ENCODE peak calls at places on chromosome 14, in four cellular contexts. T is GM12878, Y is HepG2, M is K562. R is an unnamed sample.

GRCh38 chr14:63800651-63801385 is 52.0 kb upstream of the SYNE2 start:
- DNase-seq in M (no peak), T (no peak), Y (no peak), R (no peak)

GRCh38 chr14:61477845-61478438 is 156.6 kb downstream of the PRKCH start:
- DNase-seq in T (no peak), M (no peak), Y (no peak), R (no peak)

GRCh38 chr14:103122578-103123127 is 608 bp upstream of the TNFAIP2 start:
- DNase-seq in M (no peak), Y (no peak), T (no peak), R (no peak)

GRCh38 chr14:63759454-63759853 is 31.6 kb upstream of the SGPP1 start:
- DNase-seq in Y (no peak), T (peak), M (no peak), R (no peak)

GRCh38 chr14:68340262-68340661 is 452.6 kb downstream of the ZFP36L1 start:
- DNase-seq in Y (no peak), T (no peak), M (no peak), R (no peak)

GRCh38 chr14:72804653-72805180 is 89.2 kb downstream of the DPF3 start:
- DNase-seq in M (no peak), Y (no peak), T (no peak), R (no peak)

GRCh38 chr14:96863327-96863985 is 66.3 kb downstream of the VRK1 start:
- DNase-seq in Y (no peak), M (no peak), T (no peak), R (no peak)

GRCh38 chr14:63852817-63853730 is at the start of gene SYNE2:
- DNase-seq in Y (peak), T (no peak), M (peak), R (peak)

GRCh38 chr14:29166507-29166906 is 399.9 kb downstream of the FOXG1 start:
- DNase-seq in Y (no peak), M (no peak), T (no peak), R (no peak)

GRCh38 chr14:68084256-68084655 is 264.7 kb downstream of the RAD51B start:
- DNase-seq in T (no peak), M (no peak), Y (no peak), R (no peak)

GRCh38 chr14:24459331-24459730 is 16.8 kb upstream of the SDR39U1 start:
- DNase-seq in T (no peak), Y (no peak), M (no peak), R (no peak)

GRCh38 chr14:24458736-24459135 is 16.2 kb upstream of the SDR39U1 start:
- DNase-seq in T (no peak), Y (no peak), M (no peak), R (no peak)

GRCh38 chr14:24461336-24461735 is 18.8 kb upstream of the SDR39U1 start:
- DNase-seq in T (no peak), M (no peak), Y (no peak), R (no peak)

DNA sequence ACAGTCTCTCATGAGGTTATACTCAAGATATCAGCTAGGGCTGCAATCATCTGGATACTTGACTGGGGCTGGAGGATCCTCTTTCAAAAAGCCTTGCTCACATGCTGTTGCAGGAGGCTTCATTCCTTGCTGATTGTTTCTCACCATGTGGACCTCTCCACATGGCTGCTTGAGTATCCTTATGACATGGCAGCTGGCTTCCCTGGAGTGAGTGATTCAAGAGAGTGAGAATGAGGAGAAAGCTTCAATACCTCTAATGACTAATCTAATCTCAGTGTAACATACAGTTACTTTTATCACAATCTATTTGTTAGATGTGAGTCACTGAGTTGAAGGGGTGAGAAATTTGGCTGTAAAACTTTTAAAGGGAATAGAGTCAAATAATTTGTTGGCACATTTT is 14.4 kb upstream of the SDR39U1 start:
- DNase-seq in Y (no peak), T (no peak), M (no peak), R (no peak)
- TF ChIP-seq ATF3 in Y (no peak), T (no peak), M (no peak), R (no peak)

GRCh38 chr14:50854521-50854920 is 17.3 kb upstream of the ABHD12B start:
- DNase-seq in Y (no peak), T (no peak), M (no peak), R (no peak)
- TF ChIP-seq TCF7 in Y (no peak), T (no peak), M (no peak), R (no peak)

GRCh38 chr14:99832326-99832725 is 39.1 kb downstream of the EML1 start:
- DNase-seq in T (no peak), M (no peak), Y (no peak), R (no peak)

GRCh38 chr14:99824776-99825175 is 31.6 kb downstream of the EML1 start:
- DNase-seq in T (no peak), Y (no peak), M (no peak), R (no peak)

GRCh38 chr14:99831915-99832314 is 38.7 kb downstream of the EML1 start:
- DNase-seq in M (no peak), Y (no peak), T (no peak), R (no peak)

DNA sequence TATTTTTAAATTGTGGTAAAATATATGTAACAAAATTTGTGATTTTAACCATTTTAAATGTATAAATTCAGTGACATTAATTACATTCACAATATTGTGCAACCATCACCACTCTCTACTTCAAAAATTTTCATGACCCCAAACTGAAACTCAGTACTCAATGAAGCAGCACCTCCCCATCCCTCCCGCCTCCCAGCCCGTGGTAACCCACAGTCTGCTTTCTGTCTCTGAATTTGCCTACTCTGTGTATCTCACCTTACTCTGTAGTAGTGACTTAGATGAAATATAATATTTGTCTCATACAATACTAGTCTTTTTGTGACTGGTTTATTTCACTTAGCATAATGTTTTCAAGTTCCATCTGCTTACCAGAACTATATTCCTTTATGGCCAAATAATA is 36.2 kb downstream of the EML1 start:
- DNase-seq in T (no peak), Y (no peak), M (no peak), R (no peak)
- TF ChIP-seq ATF3 in T (no peak), Y (no peak), M (no peak), R (no peak)

GRCh38 chr14:32702571-32702970 is 236.1 kb upstream of the NPAS3 start:
- DNase-seq in M (no peak), Y (no peak), T (no peak), R (peak)
- TF ChIP-seq TCF7 in M (no peak), Y (no peak), T (no peak), R (no peak)

GRCh38 chr14:104375551-104376201 is 203.9 kb upstream of the C14orf180 start:
- DNase-seq in Y (no peak), M (no peak), T (no peak), R (no peak)

GRCh38 chr14:104373055-104373854 is 206.3 kb upstream of the C14orf180 start:
- DNase-seq in T (no peak), M (no peak), Y (no peak), R (no peak)

GRCh38 chr14:104376202-104377140 is 203.1 kb upstream of the C14orf180 start:
- DNase-seq in Y (no peak), T (no peak), M (no peak), R (no peak)

GRCh38 chr14:104373855-104374717 is 205.5 kb upstream of the C14orf180 start:
- DNase-seq in Y (no peak), M (no peak), T (no peak), R (no peak)

DNA sequence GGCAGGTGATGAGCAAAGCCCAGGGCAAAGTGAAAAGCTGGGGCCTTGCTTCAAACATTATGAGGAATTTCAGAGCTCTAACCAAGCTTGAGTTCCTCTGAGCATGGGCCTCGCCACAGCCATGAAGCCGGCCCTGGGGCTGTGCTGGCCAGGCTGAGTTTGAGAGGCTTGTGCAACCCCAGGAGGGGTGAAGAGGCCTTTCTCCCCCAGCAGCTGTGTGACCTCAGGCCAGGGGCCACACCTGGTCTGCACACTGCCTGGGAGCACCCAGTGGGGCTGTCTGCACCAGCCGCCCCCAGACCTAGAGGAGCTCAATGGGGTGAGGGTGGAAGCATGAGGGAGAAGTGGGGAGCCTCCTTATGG is 204.9 kb upstream of the C14orf180 start:
- DNase-seq in M (no peak), T (no peak), Y (no peak), R (no peak)
- TF ChIP-seq ATF3 in M (no peak), T (no peak), Y (no peak), R (no peak)

GRCh38 chr14:81633496-81633895 is 99.8 kb upstream of the SEL1L start:
- DNase-seq in T (no peak), M (no peak), Y (no peak), R (no peak)

GRCh38 chr14:81637639-81638038 is 104.0 kb upstream of the SEL1L start:
- DNase-seq in Y (no peak), T (no peak), M (no peak), R (no peak)

GRCh38 chr14:81638656-81639055 is 105.0 kb upstream of the SEL1L start:
- DNase-seq in M (no peak), Y (no peak), T (no peak), R (no peak)
- TF ChIP-seq TCF7 in M (no peak), Y (no peak), T (no peak), R (no peak)

GRCh38 chr14:77204907-77205306 is 23.3 kb downstream of the TMEM63C start:
- DNase-seq in Y (no peak), T (no peak), M (no peak), R (no peak)

GRCh38 chr14:77204457-77204796 is 22.8 kb downstream of the TMEM63C start:
- DNase-seq in T (no peak), Y (no peak), M (no peak), R (no peak)

GRCh38 chr14:77206877-77207389 is 25.3 kb downstream of the TMEM63C start:
- DNase-seq in Y (no peak), T (no peak), M (no peak), R (peak)

GRCh38 chr14:77206261-77206824 is 24.7 kb downstream of the TMEM63C start:
- DNase-seq in Y (no peak), T (no peak), M (no peak), R (no peak)

GRCh38 chr14:77205566-77205965 is 24.0 kb downstream of the TMEM63C start:
- DNase-seq in T (no peak), Y (no peak), M (no peak), R (no peak)
- TF ChIP-seq ATF3 in T (no peak), Y (no peak), M (no peak), R (no peak)

R was measured in WTC11.